ENCODE peak calls at places on chromosomes 13 and 19, in four cellular contexts. One of them, this sample, is unnamed.

GRCh38 chr13:30308548-30308947 is 1.2 kb upstream of the KATNAL1 start:
- DNase-seq in Peyer's patch: no peak
- DNase-seq in uterus: no peak
- DNase-seq in fibroblast of lung: peak
- DNase-seq in this sample: peak

GRCh38 chr19:49854861-49855263 is 3.9 kb downstream of the PTOV1 start:
- DNase-seq in uterus: no peak
- DNase-seq in Peyer's patch: peak
- DNase-seq in fibroblast of lung: no peak
- DNase-seq in this sample: no peak

GRCh38 chr13:99984463-99985242 is 3.1 kb downstream of the ZIC2 start:
- DNase-seq in fibroblast of lung: no peak
- DNase-seq in Peyer's patch: no peak
- DNase-seq in uterus: no peak
- DNase-seq in this sample: no peak

GRCh38 chr13:49421391-49421790 is 22.5 kb downstream of the CAB39L start:
- DNase-seq in Peyer's patch: no peak
- DNase-seq in fibroblast of lung: no peak
- DNase-seq in uterus: no peak
- DNase-seq in this sample: no peak

GRCh38 chr19:20067898-20068297 is 9.9 kb upstream of the ZNF90 start:
- DNase-seq in fibroblast of lung: no peak
- DNase-seq in Peyer's patch: no peak
- DNase-seq in uterus: no peak
- DNase-seq in this sample: no peak

GRCh38 chr19:38869836-38870607 is 8.1 kb downstream of the RINL start:
- DNase-seq in uterus: peak
- DNase-seq in fibroblast of lung: peak
- DNase-seq in Peyer's patch: peak
- DNase-seq in this sample: no peak

GRCh38 chr19:38562096-38562495 is 55.7 kb downstream of the MAP4K1 start:
- DNase-seq in fibroblast of lung: no peak
- DNase-seq in Peyer's patch: no peak
- DNase-seq in uterus: no peak
- DNase-seq in this sample: no peak

GRCh38 chr19:40208602-40209001 is 9.6 kb downstream of the TTC9B start:
- DNase-seq in fibroblast of lung: no peak
- DNase-seq in uterus: no peak
- DNase-seq in Peyer's patch: no peak
- DNase-seq in this sample: no peak

GRCh38 chr13:22298530-22298929 is 627.7 kb downstream of the FGF9 start:
- DNase-seq in uterus: no peak
- DNase-seq in Peyer's patch: no peak
- DNase-seq in fibroblast of lung: no peak
- DNase-seq in this sample: no peak

GRCh38 chr19:55304279-55304978 is 20.6 kb downstream of the BRSK1 start:
- DNase-seq in fibroblast of lung: peak
- DNase-seq in uterus: no peak
- DNase-seq in Peyer's patch: peak
- DNase-seq in this sample: no peak

GRCh38 chr19:33462112-33462726 is 59.4 kb downstream of the PEPD start:
- DNase-seq in fibroblast of lung: no peak
- DNase-seq in uterus: no peak
- DNase-seq in Peyer's patch: no peak
- DNase-seq in this sample: no peak

GRCh38 chr19:10510301-10510802 is 6.9 kb downstream of the S1PR5 start:
- DNase-seq in fibroblast of lung: no peak
- DNase-seq in uterus: no peak
- DNase-seq in Peyer's patch: no peak
- DNase-seq in this sample: no peak

GRCh38 chr13:48414501-48414900 is 1.6 kb upstream of the LPAR6 start:
- DNase-seq in Peyer's patch: no peak
- DNase-seq in uterus: no peak
- DNase-seq in fibroblast of lung: no peak
- DNase-seq in this sample: no peak

GRCh38 chr13:48412100-48412556 is 785 bp downstream of the LPAR6 start:
- DNase-seq in fibroblast of lung: peak
- DNase-seq in Peyer's patch: no peak
- DNase-seq in uterus: no peak
- DNase-seq in this sample: no peak

GRCh38 chr13:48412881-48413351 is at the start of gene LPAR6:
- DNase-seq in Peyer's patch: no peak
- DNase-seq in fibroblast of lung: peak
- DNase-seq in uterus: no peak
- DNase-seq in this sample: peak

GRCh38 chr13:48411281-48412099 is 1.4 kb downstream of the LPAR6 start:
- DNase-seq in fibroblast of lung: peak
- DNase-seq in uterus: no peak
- DNase-seq in Peyer's patch: no peak
- DNase-seq in this sample: no peak

GRCh38 chr13:48410199-48410598 is 2.7 kb downstream of the LPAR6 start:
- DNase-seq in Peyer's patch: no peak
- DNase-seq in uterus: no peak
- DNase-seq in fibroblast of lung: no peak
- DNase-seq in this sample: no peak
- H3K27ac ChIP-seq in Peyer's patch: peak
- H3K27ac ChIP-seq in uterus: peak
- H3K27ac ChIP-seq in fibroblast of lung: no peak
- H3K27ac ChIP-seq in this sample: no peak

GRCh38 chr13:102132896-102133295 is 269.0 kb downstream of the FGF14 start:
- DNase-seq in fibroblast of lung: no peak
- DNase-seq in uterus: no peak
- DNase-seq in Peyer's patch: no peak
- DNase-seq in this sample: no peak

GRCh38 chr13:102141625-102142472 is 260.0 kb downstream of the FGF14 start:
- DNase-seq in Peyer's patch: no peak
- DNase-seq in fibroblast of lung: peak
- DNase-seq in uterus: no peak
- DNase-seq in this sample: peak

GRCh38 chr13:102139626-102140025 is 262.2 kb downstream of the FGF14 start:
- DNase-seq in Peyer's patch: no peak
- DNase-seq in uterus: no peak
- DNase-seq in fibroblast of lung: no peak
- DNase-seq in this sample: no peak

GRCh38 chr13:102138635-102139225 is 263.1 kb downstream of the FGF14 start:
- DNase-seq in Peyer's patch: no peak
- DNase-seq in fibroblast of lung: no peak
- DNase-seq in uterus: no peak
- DNase-seq in this sample: no peak

DNA sequence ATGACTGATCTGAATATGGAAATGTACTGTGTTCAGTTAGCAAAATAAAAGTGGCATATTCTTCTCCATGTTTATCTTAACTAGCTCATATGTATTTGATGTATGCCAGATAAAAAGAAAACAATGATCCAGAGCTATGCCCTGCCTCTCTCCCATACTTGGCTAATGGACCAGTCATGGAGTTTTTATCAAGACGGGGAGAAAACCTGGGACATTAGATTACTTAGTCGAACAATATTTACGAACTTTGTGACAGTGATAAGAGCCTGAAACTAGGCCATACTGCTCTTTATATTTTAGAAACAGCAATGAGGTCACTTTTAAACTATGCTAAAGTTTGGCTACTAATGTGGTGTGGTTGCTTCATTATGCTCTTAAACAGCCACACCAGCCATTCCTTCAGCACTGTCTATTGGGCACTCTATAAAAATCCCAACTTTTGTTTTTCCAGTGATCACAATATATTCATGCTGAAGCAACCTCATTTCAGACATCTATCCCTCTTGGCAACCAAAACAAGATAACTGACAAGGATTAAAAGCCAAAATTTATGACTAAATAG is 265.0 kb downstream of the FGF14 start:
- DNase-seq in Peyer's patch: no peak
- DNase-seq in uterus: no peak
- DNase-seq in fibroblast of lung: peak
- DNase-seq in this sample: peak
- H3K4me3 ChIP-seq in Peyer's patch: no peak
- H3K4me3 ChIP-seq in uterus: no peak
- H3K4me3 ChIP-seq in fibroblast of lung: no peak
- H3K4me3 ChIP-seq in this sample: no peak

DNA sequence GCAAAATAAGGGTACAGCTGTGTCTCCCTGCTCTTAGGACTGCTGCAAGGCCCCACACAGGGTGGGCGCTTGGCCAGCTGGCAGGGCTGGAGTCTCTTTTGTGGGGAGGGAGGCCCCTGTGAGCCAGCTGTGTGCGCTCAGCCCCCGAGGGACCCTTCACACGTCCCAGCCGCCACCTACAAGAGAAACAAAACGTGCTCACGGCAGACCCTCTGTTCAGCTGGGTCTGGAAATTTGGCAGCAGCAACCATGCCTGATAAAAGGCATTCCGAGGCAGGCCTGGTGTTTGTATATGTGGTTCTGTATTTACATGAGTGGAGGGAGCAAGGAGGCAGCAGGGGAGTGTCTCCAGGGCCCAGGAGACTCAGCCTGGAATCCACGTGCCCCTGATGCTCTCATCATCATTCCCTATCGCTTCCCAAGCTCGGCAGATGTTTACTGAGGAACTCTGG is 49.7 kb downstream of the CRTC1 start:
- DNase-seq in uterus: peak
- DNase-seq in fibroblast of lung: peak
- DNase-seq in Peyer's patch: no peak
- DNase-seq in this sample: peak
- H3K27ac ChIP-seq in uterus: no peak
- H3K27ac ChIP-seq in fibroblast of lung: peak
- H3K27ac ChIP-seq in Peyer's patch: peak
- H3K27ac ChIP-seq in this sample: no peak

GRCh38 chr19:1742989-1743696 is 10.2 kb upstream of the ONECUT3 start:
- DNase-seq in uterus: no peak
- DNase-seq in Peyer's patch: no peak
- DNase-seq in fibroblast of lung: no peak
- DNase-seq in this sample: no peak

GRCh38 chr19:1744133-1744665 is 9.1 kb upstream of the ONECUT3 start:
- DNase-seq in Peyer's patch: no peak
- DNase-seq in fibroblast of lung: no peak
- DNase-seq in uterus: no peak
- DNase-seq in this sample: no peak

GRCh38 chr19:1745589-1746031 is 7.7 kb upstream of the ONECUT3 start:
- DNase-seq in fibroblast of lung: no peak
- DNase-seq in uterus: no peak
- DNase-seq in Peyer's patch: no peak
- DNase-seq in this sample: no peak

GRCh38 chr19:1746401-1747284 is 6.7 kb upstream of the ONECUT3 start:
- DNase-seq in fibroblast of lung: peak
- DNase-seq in Peyer's patch: no peak
- DNase-seq in uterus: no peak
- DNase-seq in this sample: peak

GRCh38 chr19:1744822-1745563 is 8.3 kb upstream of the ONECUT3 start:
- DNase-seq in fibroblast of lung: no peak
- DNase-seq in uterus: no peak
- DNase-seq in Peyer's patch: no peak
- DNase-seq in this sample: no peak
- H3K4me3 ChIP-seq in fibroblast of lung: no peak
- H3K4me3 ChIP-seq in uterus: no peak
- H3K4me3 ChIP-seq in Peyer's patch: no peak
- H3K4me3 ChIP-seq in this sample: no peak

GRCh38 chr19:590396-590745 is 690 bp downstream of the HCN2 start:
- DNase-seq in fibroblast of lung: peak
- DNase-seq in uterus: no peak
- DNase-seq in Peyer's patch: no peak
- DNase-seq in this sample: no peak

GRCh38 chr19:589693-590395 is at the start of gene HCN2:
- DNase-seq in uterus: no peak
- DNase-seq in fibroblast of lung: no peak
- DNase-seq in Peyer's patch: no peak
- DNase-seq in this sample: no peak

GRCh38 chr19:590750-591098 is 1.0 kb downstream of the HCN2 start:
- DNase-seq in Peyer's patch: no peak
- DNase-seq in uterus: no peak
- DNase-seq in fibroblast of lung: no peak
- DNase-seq in this sample: no peak

GRCh38 chr19:588093-588742 is 1.5 kb upstream of the HCN2 start:
- DNase-seq in uterus: no peak
- DNase-seq in fibroblast of lung: peak
- DNase-seq in Peyer's patch: peak
- DNase-seq in this sample: no peak

GRCh38 chr19:588758-589692 is 656 bp upstream of the HCN2 start:
- DNase-seq in fibroblast of lung: no peak
- DNase-seq in Peyer's patch: no peak
- DNase-seq in uterus: no peak
- DNase-seq in this sample: no peak
- H3K27ac ChIP-seq in fibroblast of lung: no peak
- H3K27ac ChIP-seq in Peyer's patch: no peak
- H3K27ac ChIP-seq in uterus: no peak
- H3K27ac ChIP-seq in this sample: no peak